ENCODE peak calls at places on chromosomes 6 and 20, in five cellular contexts. G, M, F, W and Y are unnamed samples.

GRCh38 chr6:71444222-71444621 is 155.6 kb downstream of the OGFRL1 start:
- DNase-seq in G (no peak), M (no peak), F (no peak), W (no peak), Y (no peak)

GRCh38 chr20:60727425-60727824 is 524.6 kb upstream of the CDH4 start:
- DNase-seq in G (no peak), M (peak; percentile 35), F (peak; percentile 11), W (peak; percentile 81), Y (no peak)

GRCh38 chr6:144064831-144065668 is 30.3 kb downstream of the SF3B5 start:
- DNase-seq in G (no peak), M (peak; percentile 30), F (no peak), W (no peak), Y (no peak)

GRCh38 chr6:56911847-56912246 is 43.1 kb upstream of the BEND6 start:
- DNase-seq in G (no peak), M (peak; percentile 62), F (peak; percentile 49), W (peak; percentile 91), Y (peak; percentile 85)

GRCh38 chr20:63094767-63095499 is 88.2 kb upstream of the BHLHE23 start:
- DNase-seq in G (peak; percentile 17), M (no peak), F (no peak), W (no peak), Y (no peak)

GRCh38 chr6:56951049-56951816 is 3.7 kb upstream of the BEND6 start:
- DNase-seq in G (no peak), M (no peak), F (no peak), W (no peak), Y (no peak)

GRCh38 chr20:52845044-52845443 is 127.1 kb upstream of the TSHZ2 start:
- DNase-seq in G (no peak), M (no peak), F (no peak), W (no peak), Y (no peak)

GRCh38 chr6:130140084-130140483 is 82.7 kb downstream of the SAMD3 start:
- DNase-seq in G (no peak), M (no peak), F (no peak), W (no peak), Y (no peak)

GRCh38 chr20:59017493-59018231 is 1.6 kb upstream of the TUBB1 start:
- DNase-seq in G (no peak), M (no peak), F (no peak), W (no peak), Y (no peak)

GRCh38 chr6:21582651-21583050 is 10.9 kb upstream of the SOX4 start:
- DNase-seq in G (no peak), M (no peak), F (peak; percentile 82), W (no peak), Y (no peak)

GRCh38 chr6:26122005-26122388 is 34.8 kb downstream of the HFE start:
- DNase-seq in G (no peak), M (no peak), F (no peak), W (no peak), Y (no peak)

GRCh38 chr6:158460602-158461092 is 99.2 kb upstream of the TMEM181 start:
- DNase-seq in G (no peak), M (no peak), F (peak; percentile 71), W (no peak), Y (peak; percentile 72)

GRCh38 chr6:105430685-105431084 is 27.8 kb upstream of the PREP start:
- DNase-seq in G (no peak), M (no peak), F (no peak), W (no peak), Y (no peak)

GRCh38 chr6:149387787-149388512 is 12.1 kb upstream of the SUMO4 start:
- DNase-seq in G (no peak), M (no peak), F (peak; percentile 35), W (no peak), Y (no peak)

GRCh38 chr6:151808331-151809241 is 1.1 kb downstream of the ESR1 start:
- DNase-seq in G (peak; percentile 39), M (peak; percentile 56), F (peak; percentile 5), W (peak; percentile 22), Y (no peak)

GRCh38 chr6:20454201-20454824 is 52.6 kb downstream of the E2F3 start:
- DNase-seq in G (no peak), M (no peak), F (peak; percentile 43), W (no peak), Y (no peak)

GRCh38 chr20:13290724-13291123 is 69.7 kb downstream of the ISM1 start:
- DNase-seq in G (no peak), M (no peak), F (no peak), W (no peak), Y (no peak)

GRCh38 chr6:2875840-2876207 is 27.3 kb downstream of the SERPINB9 start:
- DNase-seq in G (no peak), M (peak; percentile 70), F (no peak), W (peak; percentile 63), Y (no peak)

GRCh38 chr6:23137596-23137995 is 568.2 kb downstream of the HDGFL1 start:
- DNase-seq in G (no peak), M (no peak), F (no peak), W (no peak), Y (peak; percentile 52)

GRCh38 chr6:79048611-79049010 is 29.4 kb downstream of the PHIP start:
- DNase-seq in G (peak; percentile 37), M (peak; percentile 77), F (peak; percentile 12), W (peak; percentile 71), Y (no peak)

GRCh38 chr20:62688855-62689460 is 19.7 kb upstream of the NTSR1 start:
- DNase-seq in G (no peak), M (no peak), F (peak; percentile 24), W (no peak), Y (peak; percentile 6)

GRCh38 chr20:3819413-3820047 is 817 bp upstream of the AP5S1 start:
- DNase-seq in G (no peak), M (no peak), F (no peak), W (no peak), Y (no peak)

GRCh38 chr6:15322781-15323536 is 77.1 kb downstream of the JARID2 start:
- DNase-seq in G (no peak), M (no peak), F (peak; percentile 84), W (no peak), Y (peak; percentile 83)

GRCh38 chr20:59151820-59152219 is 11.8 kb upstream of the ZNF831 start:
- DNase-seq in G (no peak), M (no peak), F (no peak), W (no peak), Y (no peak)

GRCh38 chr20:15342987-15343639 is 1005.7 kb upstream of the FLRT3 start:
- DNase-seq in G (no peak), M (no peak), F (no peak), W (no peak), Y (no peak)

GRCh38 chr20:25223179-25223661 is 24.7 kb upstream of the PYGB start:
- DNase-seq in G (peak; percentile 69), M (peak; percentile 33), F (peak; percentile 99), W (peak; percentile 97), Y (peak; percentile 95)

GRCh38 chr6:134074151-134074712 is 21.8 kb upstream of the SLC2A12 start:
- DNase-seq in G (peak; percentile 92), M (peak; percentile 92), F (no peak), W (peak; percentile 94), Y (no peak)

GRCh38 chr6:66992660-66993059 is 1285.6 kb upstream of the EYS start:
- DNase-seq in G (no peak), M (no peak), F (no peak), W (no peak), Y (no peak)

GRCh38 chr6:131946404-131946991 is 4.7 kb downstream of the CCN2 start:
- DNase-seq in G (no peak), M (peak; percentile 54), F (no peak), W (peak; percentile 71), Y (peak; percentile 67)

GRCh38 chr6:24847402-24847801 is 48.7 kb upstream of the ARMH2 start:
- DNase-seq in G (no peak), M (no peak), F (peak; percentile 51), W (no peak), Y (no peak)

GRCh38 chr6:134420638-134421181 is 102.8 kb upstream of the SGK1 start:
- DNase-seq in G (no peak), M (no peak), F (peak; percentile 63), W (peak; percentile 66), Y (peak; percentile 92)

GRCh38 chr6:4355241-4355640 is 219.9 kb upstream of the ECI2 start:
- DNase-seq in G (no peak), M (no peak), F (peak; percentile 77), W (peak; percentile 46), Y (peak; percentile 92)

GRCh38 chr6:129490551-129491245 is 219.3 kb downstream of the ARHGAP18 start:
- DNase-seq in G (no peak), M (peak; percentile 40), F (peak; percentile 94), W (peak; percentile 73), Y (peak; percentile 97)

GRCh38 chr6:315226-315625 is 22.9 kb downstream of the DUSP22 start:
- DNase-seq in G (no peak), M (no peak), F (no peak), W (no peak), Y (no peak)
- H3K4me1 ChIP-seq in G (no peaks in the 10 kb centered on the region), M (peaks cover 15% of the 10 kb centered on the region), F (no peaks in the 10 kb centered on the region), W (no peaks in the 10 kb centered on the region), Y (no peaks in the 10 kb centered on the region)

GRCh38 chr6:85579581-85579980 is 14.1 kb downstream of the SNX14 start:
- DNase-seq in G (no peak), M (peak; percentile 9), F (no peak), W (peak; percentile 43), Y (no peak)
- H3K79me2 ChIP-seq in G (no peaks in the 10 kb centered on the region), M (peaks cover 47% of the 10 kb centered on the region), F (peaks cover 97% of the 10 kb centered on the region), W (no peaks in the 10 kb centered on the region), Y (peaks cover 95% of the 10 kb centered on the region)

GRCh38 chr20:33280775-33281174 is 2.2 kb upstream of the BPIFB1 start:
- DNase-seq in G (no peak), M (no peak), F (no peak), W (no peak), Y (no peak)

GRCh38 chr20:33282196-33282934 is 649 bp upstream of the BPIFB1 start:
- DNase-seq in G (no peak), M (no peak), F (no peak), W (no peak), Y (no peak)

GRCh38 chr20:33282991-33283555 is at the start of gene BPIFB1:
- DNase-seq in G (peak; percentile 34), M (no peak), F (peak; percentile 21), W (peak; percentile 30), Y (no peak)

GRCh38 chr20:33280000-33280680 is 2.9 kb upstream of the BPIFB1 start:
- DNase-seq in G (no peak), M (no peak), F (no peak), W (no peak), Y (no peak)

GRCh38 chr20:33281550-33282146 is 1.4 kb upstream of the BPIFB1 start:
- DNase-seq in G (peak; percentile 25), M (no peak), F (no peak), W (no peak), Y (no peak)
- H3K4me1 ChIP-seq in G (no peaks in the 10 kb centered on the region), M (peaks cover 8% of the 10 kb centered on the region), F (peaks cover 4% of the 10 kb centered on the region), W (no peaks in the 10 kb centered on the region), Y (no peaks in the 10 kb centered on the region)

DNA sequence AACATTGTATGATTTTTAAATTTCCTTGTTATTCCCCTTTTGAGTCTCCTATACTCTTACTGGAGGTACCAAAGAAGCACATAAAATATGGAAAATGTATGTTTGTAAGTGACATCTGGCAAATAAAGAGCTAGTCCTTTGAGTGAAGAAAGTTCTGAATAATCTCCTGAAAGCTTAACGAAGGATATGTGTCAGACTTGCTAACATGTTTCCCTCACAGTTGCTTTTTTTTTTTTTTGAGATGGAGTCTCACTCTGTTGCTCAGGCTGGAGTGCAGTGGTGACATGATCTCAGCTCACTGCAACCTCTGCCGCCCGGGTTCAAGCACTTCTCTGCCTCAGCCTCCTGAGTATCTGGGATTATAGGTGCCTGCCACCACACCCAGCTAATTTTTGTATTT is 63.6 kb downstream of the STK4 start:
- DNase-seq in G (no peak), M (no peak), F (no peak), W (no peak), Y (no peak)
- H3K79me2 ChIP-seq in G (no peaks in the 10 kb centered on the region), M (peaks cover 4% of the 10 kb centered on the region), F (peaks cover 3% of the 10 kb centered on the region), W (no peaks in the 10 kb centered on the region), Y (no peaks in the 10 kb centered on the region)